ENCODE peak calls at places on chromosomes 13 and 19, in seven cellular contexts. U, A, L, E, O, M and H are unnamed samples.

GRCh38 chr13:113495494-113496251 is 5.2 kb upstream of the DCUN1D2 start:
- DNase-seq in U (peak; percentile 58), L (no peak), M (no peak), A (no peak), O (no peak), E (no peak), H (peak; percentile 6)

GRCh38 chr13:29507356-29507755 is 88.1 kb downstream of the SLC7A1 start:
- DNase-seq in E (no peak), U (no peak), A (no peak), O (no peak), L (peak; percentile 46), M (no peak), H (peak; percentile 3)

GRCh38 chr13:33207616-33207964 is 78.0 kb downstream of the STARD13 start:
- DNase-seq in A (no peak), U (peak; percentile 52), M (no peak), O (no peak), E (no peak), L (no peak), H (no peak)

GRCh38 chr13:100330662-100331061 is 241.8 kb downstream of the PCCA start:
- DNase-seq in M (no peak), E (no peak), A (no peak), O (no peak), U (no peak), L (no peak), H (no peak)

GRCh38 chr13:85520445-85520844 is 278.8 kb downstream of the SLITRK6 start:
- DNase-seq in E (no peak), O (no peak), U (no peak), L (no peak), M (no peak), A (no peak), H (no peak)

GRCh38 chr13:99313941-99314340 is 6.7 kb upstream of the GPR183 start:
- DNase-seq in U (no peak), A (no peak), O (no peak), E (no peak), L (no peak), M (no peak), H (no peak)

GRCh38 chr19:32830231-32831014 is 39.1 kb downstream of the SLC7A9 start:
- DNase-seq in O (peak; percentile 10), E (no peak), L (no peak), M (no peak), U (no peak), A (no peak), H (no peak)

GRCh38 chr13:41520699-41521630 is 63.6 kb downstream of the RGCC start:
- DNase-seq in E (no peak), M (no peak), L (no peak), O (peak; percentile 67), A (no peak), U (no peak), H (no peak)

GRCh38 chr13:51681037-51681678 is 96.9 kb downstream of the WDFY2 start:
- DNase-seq in U (no peak), O (no peak), L (no peak), M (no peak), A (no peak), E (no peak), H (no peak)

GRCh38 chr19:58001895-58002369 is 688 bp downstream of the ZNF606 start:
- DNase-seq in A (peak; percentile 45), M (peak; percentile 29), O (no peak), U (no peak), L (no peak), E (peak; percentile 21), H (no peak)

GRCh38 chr19:43525836-43526771 is 897 bp downstream of the ETHE1 start:
- DNase-seq in E (no peak), O (peak; percentile 90), L (no peak), U (peak; percentile 36), A (peak; percentile 56), M (no peak), H (no peak)

GRCh38 chr19:30602661-30603322 is 230.6 kb downstream of the ZNF536 start:
- DNase-seq in M (no peak), O (no peak), U (no peak), A (no peak), L (no peak), E (no peak), H (no peak)

GRCh38 chr13:31105020-31105800 is 56.5 kb downstream of the HSPH1 start:
- DNase-seq in A (no peak), E (no peak), M (no peak), L (no peak), O (peak; percentile 71), U (no peak), H (no peak)

GRCh38 chr19:48645652-48646191 is at the start of gene CA11:
- DNase-seq in M (no peak), U (no peak), A (no peak), E (no peak), L (no peak), O (no peak), H (peak; percentile 66)

GRCh38 chr19:16850133-16850532 is 20.9 kb downstream of the SIN3B start:
- DNase-seq in M (no peak), L (no peak), E (no peak), O (no peak), A (no peak), U (no peak), H (no peak)